ENCODE peak calls at places on chromosomes 2 and 18, in six cellular contexts. Y is CD8-positive, alpha-beta T cell; B is breast epithelium; E is cardiac muscle cell; O is esophagus squamous epithelium; Z is fibroblast of lung. C is an unnamed sample. For H3K4me1, the result is how much of the 10 kb centered on the place peaks cover.

GRCh38 chr18:10797882-10798281 is 272.1 kb downstream of the NAPG start:
- DNase-seq in Y (no peak), B (no peak), E (no peak), O (no peak), Z (no peak), C (no peak)

GRCh38 chr2:239253705-239254104 is 147.1 kb downstream of the HDAC4 start:
- DNase-seq in Y (no peak), B (no peak), E (no peak), O (no peak), Z (no peak), C (no peak)

GRCh38 chr2:9006368-9006767 is 2.9 kb upstream of the MBOAT2 start:
- DNase-seq in Y (no peak), B (no peak), E (no peak), O (no peak), Z (no peak), C (no peak)

GRCh38 chr2:176283268-176283667 is 14.0 kb downstream of the MTX2 start:
- DNase-seq in Y (no peak), B (no peak), E (peak), O (no peak), Z (no peak), C (no peak)

GRCh38 chr2:224217233-224217961 is 178.3 kb upstream of the SERPINE2 start:
- DNase-seq in Y (no peak), B (no peak), E (no peak), O (no peak), Z (no peak), C (no peak)

GRCh38 chr2:1910562-1911256 is 166.4 kb upstream of the PXDN start:
- DNase-seq in Y (no peak), B (no peak), E (no peak), O (no peak), Z (no peak), C (no peak)

GRCh38 chr2:234130734-234131133 is 80.2 kb downstream of the SPP2 start:
- DNase-seq in Y (no peak), B (no peak), E (no peak), O (no peak), Z (no peak), C (no peak)

GRCh38 chr2:220434365-220434764 is 806.9 kb downstream of the SLC4A3 start:
- DNase-seq in Y (no peak), B (no peak), E (peak), O (no peak), Z (peak), C (no peak)

GRCh38 chr2:1744446-1745170 is at the start of gene PXDN:
- DNase-seq in Y (no peak), B (no peak), E (peak), O (no peak), Z (peak), C (peak)

GRCh38 chr18:70420151-70420898 is 131.5 kb downstream of the SOCS6 start:
- DNase-seq in Y (no peak), B (no peak), E (peak), O (no peak), Z (peak), C (no peak)

GRCh38 chr2:201959626-201960025 is 74.0 kb upstream of the FZD7 start:
- DNase-seq in Y (no peak), B (peak), E (no peak), O (no peak), Z (no peak), C (no peak)

GRCh38 chr2:176508984-176509383 is 239.7 kb downstream of the MTX2 start:
- DNase-seq in Y (no peak), B (no peak), E (peak), O (no peak), Z (no peak), C (no peak)

GRCh38 chr2:223626713-223627112 is 24.6 kb upstream of the SCG2 start:
- DNase-seq in Y (no peak), B (no peak), E (peak), O (no peak), Z (peak), C (no peak)

GRCh38 chr2:25116956-25117355 is 51.4 kb downstream of the POMC start:
- DNase-seq in Y (no peak), B (no peak), E (no peak), O (no peak), Z (no peak), C (no peak)

GRCh38 chr18:72107647-72108046 is 436.5 kb downstream of the CBLN2 start:
- DNase-seq in Y (no peak), B (no peak), E (peak), O (no peak), Z (peak), C (no peak)

GRCh38 chr2:71936076-71937030 is 211.3 kb downstream of the CYP26B1 start:
- DNase-seq in Y (no peak), B (no peak), E (no peak), O (no peak), Z (no peak), C (no peak)

GRCh38 chr2:125310671-125311364 is 1285.7 kb downstream of the CNTNAP5 start:
- DNase-seq in Y (no peak), B (no peak), E (no peak), O (no peak), Z (peak), C (no peak)

GRCh38 chr18:59954746-59955145 is 55.0 kb downstream of the PMAIP1 start:
- DNase-seq in Y (no peak), B (no peak), E (peak), O (no peak), Z (peak), C (no peak)

GRCh38 chr2:72083751-72084583 is 63.7 kb downstream of the CYP26B1 start:
- DNase-seq in Y (no peak), B (no peak), E (no peak), O (no peak), Z (no peak), C (no peak)

GRCh38 chr2:168396131-168396530 is 59.9 kb upstream of the CERS6 start:
- DNase-seq in Y (no peak), B (no peak), E (peak), O (no peak), Z (no peak), C (no peak)

GRCh38 chr2:23475036-23475435 is 90.1 kb downstream of the KLHL29 start:
- DNase-seq in Y (no peak), B (no peak), E (no peak), O (no peak), Z (no peak), C (no peak)

GRCh38 chr2:194363295-194363694 is 1293.7 kb upstream of the SLC39A10 start:
- DNase-seq in Y (no peak), B (no peak), E (no peak), O (no peak), Z (no peak), C (no peak)

GRCh38 chr2:101354910-101355309 is 32.4 kb downstream of the CREG2 start:
- DNase-seq in Y (no peak), B (no peak), E (no peak), O (no peak), Z (no peak), C (no peak)

GRCh38 chr2:40394597-40394996 is 57.3 kb downstream of the SLC8A1 start:
- DNase-seq in Y (no peak), B (no peak), E (no peak), O (no peak), Z (no peak), C (no peak)

GRCh38 chr2:154233231-154233630 is 361.5 kb downstream of the GALNT13 start:
- DNase-seq in Y (no peak), B (no peak), E (no peak), O (no peak), Z (no peak), C (no peak)

GRCh38 chr2:44949329-44950151 is 8.0 kb downstream of the SIX3 start:
- DNase-seq in Y (no peak), B (no peak), E (peak), O (no peak), Z (peak), C (peak)

GRCh38 chr2:15992457-15993231 is 52.3 kb downstream of the MYCN start:
- DNase-seq in Y (no peak), B (no peak), E (no peak), O (no peak), Z (no peak), C (no peak)

GRCh38 chr18:8705280-8705940 is at the start of gene MTCL1:
- DNase-seq in Y (no peak), B (no peak), E (peak), O (no peak), Z (peak), C (peak)

GRCh38 chr2:161327582-161327981 is 19.4 kb downstream of the PSMD14 start:
- DNase-seq in Y (no peak), B (no peak), E (peak), O (no peak), Z (no peak), C (no peak)

GRCh38 chr2:227493524-227493923 is 21.6 kb downstream of the AGFG1 start:
- DNase-seq in Y (no peak), B (no peak), E (no peak), O (no peak), Z (no peak), C (no peak)

GRCh38 chr2:160454070-160454797 is 39.4 kb downstream of the RBMS1 start:
- DNase-seq in Y (no peak), B (no peak), E (no peak), O (no peak), Z (no peak), C (no peak)

GRCh38 chr18:46915800-46916550 is 1.3 kb downstream of the PIAS2 start:
- DNase-seq in Y (no peak), B (no peak), E (no peak), O (no peak), Z (no peak), C (no peak)

GRCh38 chr2:54520687-54521086 is 64.6 kb downstream of the SPTBN1 start:
- DNase-seq in Y (no peak), B (no peak), E (peak), O (no peak), Z (peak), C (no peak)
- H3K4me1 ChIP-seq in Y (under half), B (under half), E (under half), O (under half), Z (under half), C (under half)

DNA sequence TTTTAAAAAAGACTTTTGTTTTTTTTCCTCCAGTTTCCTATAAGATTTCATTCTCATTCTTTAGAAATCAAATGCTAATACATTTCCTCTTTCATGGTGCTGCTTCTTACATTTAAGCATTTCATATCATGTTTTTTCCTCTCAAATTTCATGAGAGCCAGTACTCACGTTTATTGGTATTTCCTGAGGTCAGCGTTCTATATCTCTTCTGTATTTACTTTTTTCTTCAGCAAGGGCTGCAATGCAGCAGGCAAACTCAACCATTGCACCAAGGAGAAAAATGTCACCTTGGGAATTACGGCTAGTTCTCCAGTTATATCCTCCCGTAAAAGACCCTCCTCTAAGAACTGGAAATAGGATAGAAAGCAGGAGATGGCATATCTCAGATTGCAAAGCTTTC is 32.4 kb downstream of the UPP2 start:
- DNase-seq in Y (no peak), B (no peak), E (no peak), O (no peak), Z (no peak), C (no peak)
- H3K4me3 ChIP-seq in Y (no peak), B (no peak), E (no peak), O (no peak), Z (no peak), C (no peak)

DNA sequence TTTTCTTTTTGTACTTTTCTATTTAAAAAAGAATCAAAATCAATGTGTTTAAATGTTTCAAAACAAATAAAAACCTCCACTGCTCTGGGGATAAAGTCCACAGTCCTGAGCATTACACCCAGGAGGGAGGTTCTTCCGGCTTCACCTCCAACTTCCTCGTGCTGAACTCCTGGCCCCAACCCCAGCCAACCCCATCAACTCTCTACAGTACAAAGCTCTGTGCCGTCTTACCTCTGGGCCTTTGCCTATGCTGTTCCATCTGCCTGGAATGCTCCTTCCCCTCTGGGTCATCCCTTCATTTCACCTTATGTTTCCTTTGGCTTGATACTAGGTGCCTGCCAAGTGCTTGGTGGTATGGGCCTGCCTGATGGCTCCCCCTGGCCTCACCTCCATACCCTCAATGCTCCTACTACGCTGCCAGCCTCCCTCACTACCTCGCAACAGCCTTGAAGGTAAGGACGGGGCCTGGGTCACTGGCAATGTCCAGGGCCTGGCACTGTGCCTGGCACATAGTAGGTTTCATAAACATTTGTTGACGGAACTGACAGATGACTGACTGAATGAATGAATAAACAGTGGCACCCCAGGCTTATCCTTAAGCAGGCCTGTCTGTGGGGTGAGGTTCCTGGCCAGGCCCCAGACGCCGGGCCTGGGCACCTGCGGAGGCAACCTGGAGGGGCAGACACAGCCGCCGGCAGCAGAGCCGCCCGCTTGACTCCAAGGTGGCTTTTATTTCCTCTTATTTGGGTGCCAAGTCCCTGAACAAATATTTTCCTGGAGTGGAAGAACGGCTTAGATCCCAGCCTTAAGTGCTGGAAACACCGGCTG is 28.7 kb downstream of the SDC1 start:
- DNase-seq in Y (no peak), B (peak), E (no peak), O (no peak), Z (no peak), C (no peak)
- H3K27ac ChIP-seq in Y (no peak), B (peak), E (peak), O (peak), Z (no peak), C (peak)

DNA sequence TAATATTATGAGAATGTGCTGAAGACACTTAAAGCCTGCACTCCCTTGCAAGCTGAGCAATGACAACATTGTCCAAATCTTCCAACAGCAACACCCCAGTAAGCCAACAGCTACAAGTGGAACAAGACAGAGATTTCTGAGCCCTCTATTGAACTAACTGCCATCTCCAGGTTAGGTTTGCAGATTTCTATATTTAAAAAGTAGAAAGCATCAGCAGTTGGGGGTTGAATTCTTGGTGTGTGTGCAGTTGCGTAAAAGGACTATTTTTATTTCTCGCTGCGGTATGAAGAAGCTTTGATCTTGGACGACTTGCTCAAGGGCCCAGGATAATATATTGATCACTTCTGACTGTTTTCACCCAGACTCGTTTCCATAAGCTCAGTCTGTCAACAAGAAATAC is 106.2 kb upstream of the ZFP36L2 start:
- DNase-seq in Y (no peak), B (no peak), E (no peak), O (no peak), Z (no peak), C (no peak)
- H3K4me1 ChIP-seq in Y (under half), B (under half), E (under half), O (under half), Z (under half), C (under half)

DNA sequence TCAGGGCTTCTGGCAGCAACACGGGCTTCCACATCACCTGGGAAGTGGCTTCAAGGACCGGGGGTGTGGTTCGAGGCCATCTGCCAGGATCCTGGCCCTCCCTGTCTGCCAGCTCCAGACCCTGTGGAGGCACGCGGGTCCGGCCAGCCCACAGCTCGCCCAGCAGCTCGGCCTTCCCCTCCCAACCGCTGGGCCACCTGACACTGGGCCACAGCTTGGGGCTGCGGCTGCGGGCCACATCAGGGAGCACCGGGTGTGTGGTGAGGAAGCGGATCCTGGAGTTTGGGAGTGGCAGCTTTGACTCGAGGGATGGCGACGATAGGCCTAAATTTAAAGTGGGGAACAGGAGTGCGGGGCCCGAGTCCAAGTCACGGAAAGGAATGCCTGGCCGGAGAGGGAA is 6.9 kb downstream of the C2orf81 start:
- DNase-seq in Y (no peak), B (no peak), E (no peak), O (no peak), Z (no peak), C (peak)
- H3K4me3 ChIP-seq in Y (peak), B (peak), E (no peak), O (peak), Z (peak), C (peak)

GRCh38 chr2:190889175-190889943 is 8.7 kb downstream of the GLS start:
- DNase-seq in Y (no peak), B (no peak), E (no peak), O (no peak), Z (no peak), C (no peak)
- H3K27ac ChIP-seq in Y (no peak), B (no peak), E (no peak), O (no peak), Z (no peak), C (no peak)

C was measured in kidney.